ENCODE peak calls at places on chromosomes 2 and 18, in nine cellular contexts. U is breast epithelium, D is uterus, F is coronary artery, R is left ventricle myocardium inferior, P is transverse colon, I is thoracic aorta, E is HepG2, M is heart right ventricle. Z is an unnamed sample.

GRCh38 chr2:197136452-197136851 is 174.1 kb downstream of the ANKRD44 start:
- DNase-seq in U (no peak), D (no peak), F (no peak), R (no peak), P (no peak), I (no peak), E (no peak), M (no peak), Z (no peak)

GRCh38 chr2:183927367-183928355 is 670.7 kb upstream of the ZNF804A start:
- DNase-seq in U (no peak), D (no peak), F (no peak), R (no peak), P (no peak), I (no peak), E (no peak), M (no peak), Z (no peak)

GRCh38 chr2:102657770-102658169 is 38.4 kb downstream of the SLC9A2 start:
- DNase-seq in U (no peak), D (no peak), F (no peak), R (no peak), P (no peak), I (no peak), E (no peak), M (no peak), Z (no peak)

GRCh38 chr2:152710713-152711112 is 6.5 kb downstream of the PRPF40A start:
- DNase-seq in U (no peak), D (no peak), F (no peak), R (no peak), P (no peak), I (no peak), E (no peak), M (no peak), Z (no peak)

GRCh38 chr2:70643715-70644114 is 90.1 kb upstream of the TGFA start:
- DNase-seq in U (no peak), D (no peak), F (no peak), R (no peak), P (peak), I (no peak), E (peak), M (no peak), Z (no peak)

GRCh38 chr18:46060359-46060841 is 11.7 kb downstream of the PSTPIP2 start:
- DNase-seq in U (no peak), D (no peak), F (no peak), R (no peak), P (no peak), I (no peak), E (no peak), M (no peak), Z (no peak)

GRCh38 chr2:174342600-174343342 is 8.0 kb downstream of the SP9 start:
- DNase-seq in U (no peak), D (no peak), F (no peak), R (no peak), P (no peak), I (no peak), E (no peak), M (no peak), Z (no peak)

GRCh38 chr2:220531216-220531615 is 903.8 kb downstream of the SLC4A3 start:
- DNase-seq in U (no peak), D (no peak), F (no peak), R (no peak), P (no peak), I (no peak), E (no peak), M (no peak), Z (no peak)

GRCh38 chr2:168470880-168471475 is 14.9 kb downstream of the CERS6 start:
- DNase-seq in U (no peak), D (no peak), F (no peak), R (no peak), P (no peak), I (no peak), E (no peak), M (no peak), Z (no peak)

GRCh38 chr2:17416891-17417391 is 101.3 kb downstream of the RAD51AP2 start:
- DNase-seq in U (no peak), D (no peak), F (no peak), R (no peak), P (no peak), I (no peak), E (no peak), M (no peak), Z (no peak)

GRCh38 chr2:183811281-183811680 is 687.0 kb downstream of the NUP35 start:
- DNase-seq in U (no peak), D (no peak), F (no peak), R (no peak), P (no peak), I (no peak), E (no peak), M (no peak), Z (no peak)

GRCh38 chr18:58345064-58345463 is 283.8 kb downstream of the ALPK2 start:
- DNase-seq in U (no peak), D (no peak), F (no peak), R (no peak), P (no peak), I (no peak), E (no peak), M (no peak), Z (no peak)

GRCh38 chr2:101200714-101201113 is 49.5 kb upstream of the TBC1D8 start:
- DNase-seq in U (no peak), D (no peak), F (no peak), R (no peak), P (no peak), I (no peak), E (no peak), M (no peak), Z (no peak)

GRCh38 chr2:27211241-27211942 is 449 bp upstream of the ATRAID start:
- DNase-seq in U (no peak), D (no peak), F (no peak), R (no peak), P (no peak), I (no peak), E (no peak), M (no peak), Z (no peak)

GRCh38 chr2:57497489-57498096 is 549.0 kb upstream of the VRK2 start:
- DNase-seq in U (no peak), D (peak), F (no peak), R (no peak), P (peak), I (no peak), E (peak), M (no peak), Z (peak)

GRCh38 chr2:11773111-11773510 is 26.7 kb downstream of the LPIN1 start:
- DNase-seq in U (no peak), D (no peak), F (no peak), R (no peak), P (no peak), I (no peak), E (no peak), M (no peak), Z (no peak)

GRCh38 chr2:38505779-38506178 is 96.9 kb downstream of the HNRNPLL start:
- DNase-seq in U (no peak), D (peak), F (no peak), R (peak), P (peak), I (no peak), E (no peak), M (no peak), Z (peak)

GRCh38 chr18:61157451-61157850 is 175.8 kb upstream of the CDH20 start:
- DNase-seq in U (no peak), D (no peak), F (no peak), R (no peak), P (no peak), I (no peak), E (no peak), M (no peak), Z (no peak)

DNA sequence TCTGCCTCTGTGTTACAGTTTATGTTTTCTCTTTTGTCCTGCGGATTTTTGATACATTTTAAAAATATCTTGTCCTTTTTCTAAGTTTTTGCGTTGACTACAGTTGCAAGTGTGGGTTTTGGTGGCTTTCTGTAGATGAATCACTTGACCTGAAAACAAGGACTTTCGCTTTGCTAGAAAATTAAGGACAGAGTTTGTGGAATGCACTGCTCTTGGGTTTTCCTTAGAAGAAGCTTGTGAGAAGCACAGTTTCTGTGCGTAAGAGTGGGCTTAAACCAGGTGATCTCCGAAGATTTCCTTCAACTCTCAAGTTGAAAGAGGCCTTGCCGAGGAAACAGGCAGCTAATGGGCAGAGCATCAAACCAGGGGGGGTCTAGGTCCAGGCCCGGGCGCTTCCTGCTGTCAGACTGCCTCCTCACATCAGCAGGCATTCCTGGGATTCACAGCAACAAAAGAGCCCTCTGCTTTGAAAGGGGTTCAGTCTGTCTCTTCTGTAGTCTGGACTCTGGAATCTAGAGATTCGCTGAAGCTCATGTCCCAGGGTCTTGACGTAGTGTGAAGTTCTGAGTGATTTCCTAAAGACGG is 17.3 kb downstream of the NCK2 start:
- DNase-seq in U (no peak), D (no peak), F (no peak), R (no peak), P (no peak), I (no peak), E (no peak), M (no peak), Z (no peak)
- TF ChIP-seq CTCF in U (no peak), D (no peak), F (no peak), R (no peak), P (no peak), I (no peak), E (no peak), M (no peak), Z (no peak)

DNA sequence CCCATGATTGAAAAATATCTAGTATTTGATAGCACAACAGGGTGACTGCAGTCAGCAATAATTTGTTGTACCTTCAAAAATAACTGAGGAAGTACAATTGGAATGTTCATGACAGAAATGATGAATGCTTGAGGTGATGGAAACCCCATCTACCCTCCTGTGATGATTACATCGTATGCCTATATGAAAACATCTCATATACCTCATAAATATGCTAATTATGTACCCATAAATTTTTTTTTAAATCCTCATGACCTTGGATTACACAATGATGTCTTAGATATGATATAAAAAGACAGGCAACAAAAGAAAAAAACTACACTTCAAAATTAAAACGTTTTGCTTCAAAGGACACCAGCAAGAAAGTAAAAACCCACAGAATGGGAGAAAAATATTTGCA is 1.4 kb upstream of the POLR1B start:
- DNase-seq in U (no peak), D (no peak), F (no peak), R (no peak), P (no peak), I (no peak), E (no peak), M (no peak), Z (no peak)
- H3K27ac ChIP-seq in U (no peak), D (no peak), F (no peak), R (peak), P (peak), I (peak), E (no peak), M (no peak), Z (no peak)

GRCh38 chr2:212892193-212892592 is 259.2 kb downstream of the IKZF2 start:
- DNase-seq in U (no peak), D (no peak), F (no peak), R (no peak), P (no peak), I (no peak), E (peak), M (no peak), Z (no peak)
- TF ChIP-seq CTCF in U (no peak), D (no peak), F (no peak), R (peak), P (no peak), I (no peak), E (peak), M (peak), Z (peak)

GRCh38 chr18:55557211-55557610 is 30.8 kb downstream of the TCF4 start:
- DNase-seq in U (no peak), D (no peak), F (no peak), R (no peak), P (no peak), I (no peak), E (no peak), M (no peak), Z (no peak)

GRCh38 chr18:55555628-55556027 is 32.4 kb downstream of the TCF4 start:
- DNase-seq in U (no peak), D (no peak), F (no peak), R (no peak), P (no peak), I (no peak), E (no peak), M (no peak), Z (no peak)

GRCh38 chr18:55559735-55560134 is 28.3 kb downstream of the TCF4 start:
- DNase-seq in U (no peak), D (no peak), F (no peak), R (peak), P (no peak), I (no peak), E (no peak), M (peak), Z (no peak)
- H3K27ac ChIP-seq in U (no peak), D (no peak), F (no peak), R (peak), P (no peak), I (no peak), E (no peak), M (no peak), Z (peak)

DNA sequence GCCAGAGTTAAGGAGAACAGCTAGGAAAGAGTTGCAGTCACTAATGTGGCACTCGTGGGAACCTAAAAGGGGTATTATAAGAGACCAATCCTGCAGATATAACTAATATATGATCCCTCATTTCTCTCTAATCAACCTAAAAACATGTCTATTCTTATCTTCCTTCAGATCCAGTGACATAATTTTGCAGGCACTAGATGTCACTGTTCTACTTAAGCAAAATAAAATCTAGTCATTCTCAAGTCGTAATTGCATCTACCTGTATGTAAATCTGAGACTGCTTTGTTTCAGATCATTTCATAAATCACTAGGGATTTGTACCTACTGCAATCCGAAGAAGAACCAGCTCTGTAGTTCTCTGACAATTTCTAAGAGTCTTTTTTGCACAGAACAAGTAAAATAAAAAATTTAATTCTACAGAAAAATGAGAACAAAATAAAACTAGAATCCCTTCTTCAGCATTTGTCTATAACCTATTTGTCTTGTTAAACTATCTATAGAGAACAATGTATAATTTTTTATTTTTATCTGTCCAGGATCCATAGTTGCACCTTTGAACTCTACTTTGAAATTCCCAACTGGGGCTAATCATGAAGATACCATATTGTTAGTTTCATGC is 56.5 kb upstream of the ERBB4 start:
- DNase-seq in U (no peak), D (no peak), F (no peak), R (no peak), P (no peak), I (no peak), E (peak), M (no peak), Z (no peak)
- TF ChIP-seq CTCF in U (no peak), D (no peak), F (no peak), R (no peak), P (no peak), I (no peak), E (no peak), M (no peak), Z (peak)

GRCh38 chr2:8437228-8437948 is 244.5 kb upstream of the ID2 start:
- DNase-seq in U (no peak), D (no peak), F (no peak), R (no peak), P (no peak), I (no peak), E (no peak), M (no peak), Z (no peak)

GRCh38 chr2:8433390-8433789 is 248.5 kb upstream of the ID2 start:
- DNase-seq in U (no peak), D (no peak), F (no peak), R (no peak), P (no peak), I (no peak), E (peak), M (no peak), Z (no peak)

GRCh38 chr2:8436585-8436984 is 245.3 kb upstream of the ID2 start:
- DNase-seq in U (no peak), D (no peak), F (peak), R (no peak), P (no peak), I (no peak), E (no peak), M (no peak), Z (no peak)

GRCh38 chr2:8437949-8438400 is 243.9 kb upstream of the ID2 start:
- DNase-seq in U (no peak), D (no peak), F (no peak), R (no peak), P (no peak), I (no peak), E (no peak), M (no peak), Z (no peak)

DNA sequence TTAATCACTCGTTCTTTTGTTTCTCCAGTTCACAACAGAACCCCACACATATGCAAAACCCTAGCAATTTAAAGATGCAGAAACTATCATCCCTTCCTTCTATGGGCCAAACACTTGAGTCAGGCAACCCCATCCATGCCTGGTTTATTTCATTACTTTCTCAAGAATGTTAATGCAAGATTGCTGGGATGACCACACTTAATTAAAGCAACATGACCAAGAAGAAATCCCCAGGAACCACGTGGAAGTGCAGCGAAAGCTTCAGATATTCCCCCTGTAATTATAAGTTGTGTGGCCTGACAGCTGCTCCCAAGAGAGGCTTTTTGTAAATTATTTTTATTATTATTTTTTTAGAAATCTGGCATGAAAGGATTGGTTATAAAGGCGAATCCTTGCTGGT is 246.2 kb upstream of the ID2 start:
- DNase-seq in U (no peak), D (no peak), F (peak), R (no peak), P (no peak), I (no peak), E (no peak), M (no peak), Z (no peak)
- H3K27ac ChIP-seq in U (no peak), D (no peak), F (no peak), R (no peak), P (no peak), I (no peak), E (no peak), M (no peak), Z (no peak)